ENCODE peak calls at places on chromosomes 11 and 22, in nine cellular contexts. O is left lung, U is heart left ventricle, C is right lobe of liver, F is cardiac muscle cell, R is tibial nerve, K is adipocyte, Z is kidney epithelial cell, Q is GM06990. E is an unnamed sample.

GRCh38 chr11:113419426-113420003 is 31.9 kb downstream of the ANKK1 start:
- DNase-seq in R (no peak), Z (no peak), U (no peak), F (peak; percentile 34), K (no peak), O (no peak), Q (no peak), C (no peak), E (no peak)

GRCh38 chr22:27576815-27577564 is 224.6 kb downstream of the MN1 start:
- DNase-seq in U (peak; percentile 77), K (peak; percentile 21), C (no peak), R (no peak), Q (no peak), O (no peak), F (no peak), Z (no peak), E (no peak)

GRCh38 chr22:43812890-43813289 is 785 bp upstream of the EFCAB6 start:
- DNase-seq in R (no peak), O (no peak), U (no peak), K (no peak), Q (no peak), C (no peak), F (no peak), Z (no peak), E (no peak)

GRCh38 chr11:60959445-60959844 is 7.5 kb upstream of the SLC15A3 start:
- DNase-seq in O (no peak), U (no peak), Z (no peak), Q (no peak), C (no peak), R (no peak), K (peak; percentile 24), F (no peak), E (no peak)

GRCh38 chr11:26946209-26946828 is 47.6 kb upstream of the FIBIN start:
- DNase-seq in F (no peak), O (no peak), R (no peak), C (no peak), K (peak; percentile 78), Q (no peak), U (no peak), Z (peak; percentile 16), E (no peak)

GRCh38 chr11:8501838-8502237 is 92.2 kb downstream of the STK33 start:
- DNase-seq in Z (no peak), K (no peak), O (no peak), Q (no peak), C (no peak), R (no peak), U (no peak), F (no peak), E (no peak)

GRCh38 chr11:68436985-68437926 is 23.3 kb upstream of the PPP6R3 start:
- DNase-seq in O (peak; percentile 72), U (peak; percentile 70), R (no peak), K (peak; percentile 65), F (no peak), Q (no peak), Z (no peak), C (peak; percentile 42), E (no peak)

GRCh38 chr11:134275534-134276395 is at the start of gene GLB1L3:
- DNase-seq in U (no peak), Z (no peak), R (no peak), Q (peak; percentile 68), O (no peak), F (peak; percentile 39), K (peak; percentile 38), C (no peak), E (peak; percentile 81)

GRCh38 chr11:35166369-35167360 is 27.7 kb downstream of the CD44 start:
- DNase-seq in F (no peak), Q (no peak), C (no peak), U (no peak), O (peak; percentile 42), K (peak; percentile 94), Z (peak; percentile 93), R (no peak), E (no peak)

GRCh38 chr11:76448506-76448905 is 3.7 kb downstream of the EMSY start:
- DNase-seq in Z (no peak), K (no peak), U (no peak), O (no peak), F (no peak), R (no peak), Q (no peak), C (no peak), E (no peak)

GRCh38 chr11:89633125-89633695 is 76.9 kb upstream of the TRIM77 start:
- DNase-seq in Z (no peak), C (no peak), O (no peak), K (peak; percentile 59), Q (no peak), F (no peak), R (no peak), U (no peak), E (no peak)

GRCh38 chr11:1749020-1749758 is 1.2 kb downstream of the IFITM10 start:
- DNase-seq in Q (no peak), K (peak; percentile 64), R (no peak), U (no peak), Z (no peak), C (peak; percentile 51), O (peak; percentile 86), F (peak; percentile 24), E (no peak)

GRCh38 chr11:19727246-19727645 is 14.6 kb downstream of the NAV2 start:
- DNase-seq in R (no peak), F (no peak), K (peak; percentile 74), O (no peak), C (no peak), U (peak; percentile 41), Q (no peak), Z (no peak), E (no peak)

GRCh38 chr11:41786087-41786486 is 326.6 kb upstream of the LRRC4C start:
- DNase-seq in C (no peak), O (no peak), R (no peak), F (no peak), U (no peak), Z (no peak), K (no peak), Q (no peak), E (no peak)

GRCh38 chr22:44180706-44181032 is at the start of gene PARVG:
- DNase-seq in R (no peak), O (no peak), K (no peak), Q (peak; percentile 50), U (no peak), C (no peak), F (peak; percentile 32), Z (no peak), E (no peak)

GRCh38 chr11:46826310-46827044 is 19.6 kb downstream of the CKAP5 start:
- DNase-seq in O (peak; percentile 98), Z (peak; percentile 43), C (peak; percentile 97), U (peak; percentile 85), F (peak; percentile 93), K (peak; percentile 90), Q (peak; percentile 65), R (peak; percentile 74), E (no peak)

GRCh38 chr11:112298535-112298934 is 37.9 kb upstream of the PLET1 start:
- DNase-seq in Z (no peak), R (no peak), K (no peak), O (no peak), U (peak; percentile 68), Q (no peak), F (no peak), C (peak; percentile 83), E (no peak)

GRCh38 chr11:112016765-112017356 is 8.3 kb upstream of the DLAT start:
- DNase-seq in F (no peak), Z (no peak), R (no peak), O (no peak), U (no peak), K (peak; percentile 89), Q (no peak), C (no peak), E (no peak)

GRCh38 chr11:118892515-118892914 is 8.8 kb downstream of the CXCR5 start:
- DNase-seq in C (no peak), R (no peak), U (no peak), F (no peak), Q (peak; percentile 50), O (no peak), K (no peak), Z (no peak), E (no peak)

GRCh38 chr11:102479733-102480132 is 27.2 kb upstream of the TMEM123 start:
- DNase-seq in O (no peak), R (no peak), U (no peak), F (no peak), Z (no peak), K (no peak), Q (no peak), C (no peak), E (no peak)

GRCh38 chr11:31355131-31355530 is 14.4 kb downstream of the DCDC1 start:
- DNase-seq in Q (no peak), Z (no peak), U (no peak), K (no peak), O (no peak), F (no peak), C (no peak), R (no peak), E (no peak)

GRCh38 chr11:78659326-78660319 is 85.0 kb upstream of the NARS2 start:
- DNase-seq in O (no peak), Z (no peak), U (no peak), K (no peak), R (no peak), Q (no peak), F (no peak), C (peak; percentile 81), E (no peak)

DNA sequence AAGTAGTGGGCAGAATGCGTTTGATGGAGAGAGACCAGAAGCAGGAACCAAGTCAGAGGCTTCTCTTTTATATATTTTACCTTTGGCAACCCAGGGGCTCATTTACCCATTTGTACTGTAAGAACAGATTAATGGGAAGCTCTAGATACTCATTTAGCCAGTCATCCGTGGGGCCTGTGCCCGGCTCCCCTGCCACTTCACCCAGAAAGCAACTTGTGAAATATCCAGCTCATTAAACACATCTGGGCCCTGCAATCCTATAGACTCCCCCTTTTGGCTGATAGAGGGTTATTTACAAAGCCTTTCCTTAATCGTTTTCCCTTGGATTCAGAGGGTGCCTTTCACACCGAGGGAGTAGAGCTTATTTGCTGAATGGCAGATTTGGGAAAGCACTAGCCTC is 118.7 kb upstream of the SORL1-AS1 start:
- DNase-seq in F (no peak), C (no peak), O (no peak), Z (no peak), R (no peak), Q (no peak), K (no peak), U (no peak), E (no peak)
- H3K36me3 ChIP-seq in F (no peaks in the 10 kb centered on the region), C (peaks cover 62% of the 10 kb centered on the region), O (peaks cover 73% of the 10 kb centered on the region), Z (no peaks in the 10 kb centered on the region), R (no peaks in the 10 kb centered on the region), Q (peaks cover 22% of the 10 kb centered on the region), K (no peaks in the 10 kb centered on the region), U (no peaks in the 10 kb centered on the region), E (no peaks in the 10 kb centered on the region)

GRCh38 chr22:20744456-20744855 is 29.5 kb upstream of the SERPIND1 start:
- DNase-seq in R (no peak), Q (no peak), C (no peak), U (no peak), O (peak; percentile 73), K (no peak), Z (no peak), F (no peak), E (peak; percentile 7)
- H3K36me3 ChIP-seq in R (no peaks in the 10 kb centered on the region), Q (peaks cover 16% of the 10 kb centered on the region), C (peaks cover 32% of the 10 kb centered on the region), U (peaks cover 95% of the 10 kb centered on the region), O (peaks cover 94% of the 10 kb centered on the region), K (peaks cover 67% of the 10 kb centered on the region), Z (peaks cover 1% of the 10 kb centered on the region), F (peaks cover 4% of the 10 kb centered on the region), E (peaks cover 22% of the 10 kb centered on the region)

GRCh38 chr11:65920035-65920802 is 993 bp downstream of the DRAP1 start:
- DNase-seq in O (peak; percentile 86), Q (no peak), Z (no peak), C (peak; percentile 71), U (peak; percentile 13), F (no peak), R (no peak), K (peak; percentile 50), E (no peak)
- H3K36me3 ChIP-seq in O (peaks cover 26% of the 10 kb centered on the region), Q (peaks cover 15% of the 10 kb centered on the region), Z (no peaks in the 10 kb centered on the region), C (peaks cover 11% of the 10 kb centered on the region), U (peaks cover 21% of the 10 kb centered on the region), F (peaks cover 6% of the 10 kb centered on the region), R (no peaks in the 10 kb centered on the region), K (peaks cover 26% of the 10 kb centered on the region), E (peaks cover 15% of the 10 kb centered on the region)

GRCh38 chr22:29798318-29798717 is 31.1 kb downstream of the UQCR10 start:
- DNase-seq in C (no peak), R (no peak), O (no peak), Q (no peak), U (no peak), F (no peak), K (no peak), Z (no peak), E (no peak)
- H3K36me3 ChIP-seq in C (peaks cover 39% of the 10 kb centered on the region), R (no peaks in the 10 kb centered on the region), O (peaks cover 90% of the 10 kb centered on the region), Q (peaks cover 33% of the 10 kb centered on the region), U (peaks cover 86% of the 10 kb centered on the region), F (peaks cover 9% of the 10 kb centered on the region), K (peaks cover 70% of the 10 kb centered on the region), Z (no peaks in the 10 kb centered on the region), E (peaks cover 52% of the 10 kb centered on the region)